ENCODE peak calls at places on chromosomes 4 and X, in four cellular contexts. F, R, L and W are unnamed samples.

GRCh38 chr4:5990446-5991160 is 27.6 kb downstream of the C4orf50 start:
- DNase-seq in F (peak), R (no peak), L (no peak), W (no peak)

GRCh38 chrX:110317079-110317819 is 636 bp downstream of the AMMECR1 start:
- DNase-seq in R (peak), L (no peak), F (no peak), W (peak)

GRCh38 chrX:56788229-56788628 is 59.2 kb downstream of the NBDY start:
- DNase-seq in F (no peak), R (no peak), L (peak), W (no peak)

GRCh38 chr4:30586850-30587249 is 133.3 kb upstream of the PCDH7 start:
- DNase-seq in F (no peak), L (no peak), R (no peak), W (no peak)

GRCh38 chr4:122205687-122206086 is 53.6 kb downstream of the BLTP1 start:
- DNase-seq in L (no peak), F (no peak), R (no peak), W (no peak)

GRCh38 chrX:34638116-34638515 is 19.0 kb downstream of the TMEM47 start:
- DNase-seq in R (no peak), F (no peak), L (peak), W (peak)

GRCh38 chr4:75598390-75598789 is 31.9 kb downstream of the CDKL2 start:
- DNase-seq in R (no peak), F (no peak), L (peak), W (no peak)

GRCh38 chr4:26522478-26522877 is 32.2 kb upstream of the CCKAR start:
- DNase-seq in L (peak), F (no peak), R (no peak), W (peak)

GRCh38 chrX:96979766-96980165 is 96.1 kb downstream of the RPA4 start:
- DNase-seq in F (peak), L (no peak), R (no peak), W (no peak)

GRCh38 chrX:133414399-133415275 is 652 bp downstream of the GPC4 start:
- DNase-seq in L (no peak), R (no peak), F (no peak), W (peak)

GRCh38 chrX:133412665-133413064 is 2.6 kb downstream of the GPC4 start:
- DNase-seq in R (no peak), F (no peak), L (no peak), W (peak)

GRCh38 chrX:133413218-133413925 is 1.9 kb downstream of the GPC4 start:
- DNase-seq in R (no peak), L (no peak), F (no peak), W (peak)

GRCh38 chrX:133417364-133417763 is 2.1 kb upstream of the GPC4 start:
- DNase-seq in F (no peak), L (no peak), R (no peak), W (no peak)

GRCh38 chrX:133415276-133416105 is at the start of gene GPC4:
- DNase-seq in R (peak), L (no peak), F (peak), W (peak)
- H3K14ac ChIP-seq in R (no peak), L (no peak), F (peak), W (peak)

GRCh38 chr4:8158710-8159521 is at the start of gene ABLIM2:
- DNase-seq in R (peak), L (peak), F (peak), W (peak)
- H4K8ac ChIP-seq in R (peak), L (peak), F (no peak), W (peak)

DNA sequence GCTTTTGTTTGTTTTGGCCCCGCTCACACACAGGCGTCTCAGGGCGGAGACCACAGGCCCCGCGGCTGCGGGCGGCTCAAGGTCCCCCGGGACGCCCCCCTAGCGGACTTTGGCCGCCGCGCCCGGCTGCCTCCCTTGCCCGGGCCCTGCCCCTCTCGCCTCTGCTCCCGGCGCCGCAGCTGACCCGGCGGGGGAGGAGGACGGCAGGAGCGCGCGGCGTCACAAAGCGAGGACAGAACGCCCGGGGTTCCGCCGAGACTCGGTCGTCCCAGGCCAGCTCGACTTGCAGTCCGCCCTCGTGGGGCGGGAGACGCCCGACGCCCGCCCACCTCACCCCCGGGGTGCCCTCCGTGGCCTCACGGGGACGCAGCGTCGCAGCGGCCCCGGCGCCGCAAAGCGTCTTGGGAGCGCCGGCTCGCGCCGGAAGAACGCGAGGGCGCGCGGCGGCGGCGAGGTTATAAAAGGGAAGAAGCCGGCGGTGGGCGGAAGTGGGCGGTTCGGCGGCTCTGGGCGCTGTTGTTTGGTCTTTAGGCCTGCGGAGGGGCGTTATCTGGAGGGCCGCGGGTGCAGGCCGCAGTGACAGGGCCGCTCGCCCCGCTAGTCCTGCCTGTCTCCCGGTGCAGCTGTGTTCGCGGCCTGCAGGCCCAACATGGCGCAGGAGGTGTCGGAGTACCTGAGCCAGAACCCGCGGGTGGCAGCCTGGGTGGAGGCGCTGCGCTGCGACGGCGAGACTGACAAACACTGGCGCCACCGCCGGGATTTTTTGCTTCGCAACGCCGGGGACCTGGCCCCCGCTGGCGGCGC is at the start of gene CDKN2AIP:
- DNase-seq in L (peak), F (peak), R (peak), W (peak)
- H3K14ac ChIP-seq in L (peak), F (peak), R (peak), W (peak)

GRCh38 chr4:76955187-76955586 is 5.6 kb downstream of the SEPTIN11 start:
- DNase-seq in L (peak), R (no peak), F (no peak), W (no peak)

GRCh38 chr4:76952631-76953587 is 3.4 kb downstream of the SEPTIN11 start:
- DNase-seq in L (no peak), R (no peak), F (no peak), W (no peak)

GRCh38 chr4:76953956-76954355 is 4.4 kb downstream of the SEPTIN11 start:
- DNase-seq in R (no peak), L (no peak), F (no peak), W (no peak)

GRCh38 chr4:76952071-76952470 is 2.5 kb downstream of the SEPTIN11 start:
- DNase-seq in L (no peak), F (no peak), R (no peak), W (no peak)

DNA sequence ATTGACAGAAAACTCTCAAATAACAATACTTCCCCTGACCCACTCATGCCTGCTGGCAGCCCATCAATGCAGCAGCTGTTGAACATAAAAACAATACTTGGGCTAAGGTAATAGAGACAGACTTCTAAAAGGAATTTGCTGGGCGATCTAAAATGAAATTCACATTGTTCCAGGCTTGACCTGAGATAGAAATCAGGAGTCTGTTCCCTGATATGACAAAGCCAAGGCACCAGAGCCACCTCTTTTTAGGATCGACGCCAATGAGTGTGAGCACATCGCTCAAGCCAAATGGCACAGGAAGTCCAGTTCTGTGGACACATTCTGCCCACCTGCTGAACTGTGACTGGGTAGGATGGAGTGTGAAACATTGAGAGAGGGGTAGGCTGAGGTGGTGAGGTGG is 4.9 kb downstream of the SEPTIN11 start:
- DNase-seq in F (no peak), L (no peak), R (no peak), W (no peak)
- H4K8ac ChIP-seq in F (no peak), L (no peak), R (no peak), W (no peak)

GRCh38 chrX:65522739-65523372 is 11.7 kb downstream of the LAS1L start:
- DNase-seq in F (no peak), L (peak), R (no peak), W (peak)

GRCh38 chrX:65528705-65529340 is 5.8 kb downstream of the LAS1L start:
- DNase-seq in R (peak), F (peak), L (peak), W (no peak)

GRCh38 chrX:65524139-65524538 is 10.4 kb downstream of the LAS1L start:
- DNase-seq in L (no peak), R (no peak), F (no peak), W (no peak)

GRCh38 chrX:65532016-65532415 is 2.6 kb downstream of the LAS1L start:
- DNase-seq in L (no peak), F (no peak), R (no peak), W (peak)

GRCh38 chrX:65528293-65528692 is 6.3 kb downstream of the LAS1L start:
- DNase-seq in F (no peak), L (no peak), R (no peak), W (no peak)
- H3K14ac ChIP-seq in F (no peak), L (no peak), R (no peak), W (no peak)

GRCh38 chr4:145178740-145179139 is 1.6 kb downstream of the OTUD4 start:
- DNase-seq in F (no peak), L (no peak), R (no peak), W (no peak)

GRCh38 chr4:145181091-145181501 is 707 bp upstream of the OTUD4 start:
- DNase-seq in L (no peak), R (no peak), F (no peak), W (no peak)

GRCh38 chr4:145182212-145182611 is 1.8 kb upstream of the OTUD4 start:
- DNase-seq in R (no peak), L (no peak), F (no peak), W (no peak)

GRCh38 chr4:145179201-145179860 is 1.1 kb downstream of the OTUD4 start:
- DNase-seq in F (peak), R (no peak), L (peak), W (peak)

GRCh38 chr4:145180298-145181090 is at the start of gene OTUD4:
- DNase-seq in F (peak), L (peak), R (peak), W (peak)
- H4K8ac ChIP-seq in F (no peak), L (peak), R (peak), W (peak)

DNA sequence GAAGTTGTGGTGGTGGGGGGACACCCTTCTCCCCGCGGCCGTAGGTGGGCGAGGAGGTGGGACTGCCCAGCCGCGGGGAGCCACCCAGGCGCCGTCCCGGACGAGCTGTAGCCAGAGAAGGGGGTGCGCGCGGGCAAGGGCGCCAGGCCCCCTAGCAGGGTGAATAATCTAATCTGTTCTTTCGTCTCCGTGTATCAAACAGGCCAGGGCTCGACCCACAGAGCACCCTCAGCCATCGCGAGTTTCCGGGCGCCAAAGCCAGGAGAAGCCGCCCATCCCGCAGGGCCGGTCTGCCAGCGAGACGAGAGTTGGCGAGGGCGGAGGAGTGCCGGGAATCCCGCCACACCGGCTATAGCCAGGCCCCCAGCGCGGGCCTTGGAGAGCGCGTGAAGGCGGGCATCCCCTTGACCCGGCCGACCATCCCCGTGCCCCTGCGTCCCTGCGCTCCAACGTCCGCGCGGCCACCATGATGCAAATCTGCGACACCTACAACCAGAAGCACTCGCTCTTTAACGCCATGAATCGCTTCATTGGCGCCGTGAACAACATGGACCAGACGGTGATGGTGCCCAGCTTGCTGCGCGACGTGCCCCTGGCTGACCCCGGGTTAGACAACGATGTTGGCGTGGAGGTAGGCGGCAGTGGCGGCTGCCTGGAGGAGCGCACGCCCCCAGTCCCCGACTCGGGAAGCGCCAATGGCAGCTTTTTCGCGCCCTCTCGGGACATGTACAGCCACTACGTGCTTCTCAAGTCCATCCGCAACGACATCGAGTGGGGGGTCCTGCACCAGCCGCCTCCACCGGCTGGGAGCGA is 3.4 kb downstream of the MID1IP1 start:
- DNase-seq in L (no peak), F (no peak), R (peak), W (peak)
- H3K14ac ChIP-seq in L (peak), F (peak), R (peak), W (peak)

GRCh38 chr4:42151568-42152506 is 618 bp downstream of the BEND4 start:
- DNase-seq in F (peak), R (peak), L (no peak), W (no peak)
- H4K8ac ChIP-seq in F (no peak), R (no peak), L (no peak), W (no peak)

GRCh38 chr4:1202526-1203378 is 30.4 kb upstream of the SPON2 start:
- DNase-seq in R (no peak), L (no peak), F (no peak), W (no peak)
- H3K14ac ChIP-seq in R (peak), L (peak), F (no peak), W (no peak)

DNA sequence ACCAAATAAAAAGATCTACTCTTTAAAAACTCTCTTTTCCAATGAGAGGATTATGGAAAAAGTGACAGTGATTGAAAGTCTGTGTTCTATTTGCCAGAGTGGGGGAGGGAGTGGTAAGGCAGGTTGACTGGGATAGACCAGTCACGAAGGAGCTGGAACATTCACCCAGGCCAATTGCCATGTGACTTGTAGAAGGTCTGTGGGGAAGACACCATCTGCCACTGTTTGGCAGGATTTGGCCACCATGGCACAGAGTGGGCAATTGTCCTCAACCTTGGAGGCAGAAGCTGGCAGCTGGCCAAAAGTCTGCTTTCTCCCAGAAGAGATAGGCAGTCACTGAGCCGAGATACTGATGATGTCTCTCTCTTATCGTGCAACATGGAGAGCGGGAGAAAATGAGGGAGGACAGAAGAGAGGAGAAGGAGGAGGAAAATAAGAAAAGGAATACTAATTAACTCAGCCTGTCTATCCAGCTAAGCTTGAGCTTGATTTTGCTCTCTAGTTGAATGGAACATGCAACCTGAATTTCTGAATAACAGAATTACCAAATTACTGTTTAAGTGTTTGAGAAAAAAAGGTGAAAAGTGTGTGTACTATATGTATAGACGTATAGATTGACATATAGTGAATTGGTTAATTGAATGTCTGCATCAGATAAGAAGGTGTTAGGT is 267.1 kb downstream of the ARHGAP24 start:
- DNase-seq in R (no peak), F (no peak), L (no peak), W (no peak)
- H4K8ac ChIP-seq in R (no peak), F (no peak), L (peak), W (no peak)